ENCODE peak calls at places on chromosomes 3 and 15, in four cellular contexts. K, E, G and L are unnamed samples.

GRCh38 chr15:27463699-27464098 is 492.7 kb downstream of the GABRG3 start:
- DNase-seq in K (no peak), E (no peak), G (no peak), L (no peak)

GRCh38 chr3:71585891-71586809 is 2.6 kb upstream of the FOXP1 start:
- DNase-seq in K (no peak), E (no peak), G (peak; percentile 11), L (no peak)

GRCh38 chr15:93088981-93089854 is at the start of gene RGMA:
- DNase-seq in K (no peak), E (no peak), G (peak; percentile 19), L (peak; percentile 61)

GRCh38 chr3:14110699-14111098 is 14.0 kb downstream of the CHCHD4 start:
- DNase-seq in K (no peak), E (no peak), G (no peak), L (no peak)

GRCh38 chr3:157360044-157360443 is 76.6 kb upstream of the PTX3 start:
- DNase-seq in K (no peak), E (no peak), G (no peak), L (no peak)

GRCh38 chr3:32238816-32239637 is 547 bp downstream of the CMTM8 start:
- DNase-seq in K (no peak), E (no peak), G (no peak), L (peak; percentile 49)

GRCh38 chr3:183033746-183034145 is 53.4 kb upstream of the DCUN1D1 start:
- DNase-seq in K (no peak), E (no peak), G (no peak), L (no peak)

GRCh38 chr3:98612587-98612986 is 19.2 kb upstream of the CPOX start:
- DNase-seq in K (peak; percentile 43), E (peak; percentile 38), G (no peak), L (peak; percentile 56)

GRCh38 chr3:190972840-190973270 is 110.4 kb upstream of the GMNC start:
- DNase-seq in K (no peak), E (no peak), G (no peak), L (no peak)

GRCh38 chr3:115699741-115700140 is 76.4 kb downstream of the GAP43 start:
- DNase-seq in K (no peak), E (no peak), G (no peak), L (no peak)

GRCh38 chr3:185851959-185852358 is 27.1 kb upstream of the IGF2BP2 start:
- DNase-seq in K (no peak), E (no peak), G (no peak), L (no peak)

GRCh38 chr15:62558640-62559039 is 393.6 kb upstream of the C2CD4B start:
- DNase-seq in K (peak; percentile 42), E (no peak), G (no peak), L (no peak)

GRCh38 chr15:62560943-62561571 is 396.0 kb upstream of the C2CD4B start:
- DNase-seq in K (no peak), E (no peak), G (no peak), L (peak; percentile 31)

GRCh38 chr15:62561572-62561970 is 396.5 kb upstream of the C2CD4B start:
- DNase-seq in K (no peak), E (no peak), G (no peak), L (no peak)

GRCh38 chr15:62554164-62554563 is 389.1 kb upstream of the C2CD4B start:
- DNase-seq in K (no peak), E (no peak), G (no peak), L (no peak)

GRCh38 chr15:62559049-62559733 is 394.1 kb upstream of the C2CD4B start:
- DNase-seq in K (no peak), E (no peak), G (no peak), L (no peak)
- TF ChIP-seq ATF2 in K (no peak), E (no peak), G (no peak), L (no peak)

GRCh38 chr3:171789759-171790505 is 20.4 kb downstream of the PLD1 start:
- DNase-seq in K (no peak), E (no peak), G (no peak), L (no peak)

GRCh38 chr3:171786997-171787396 is 23.3 kb downstream of the PLD1 start:
- DNase-seq in K (no peak), E (no peak), G (no peak), L (no peak)

GRCh38 chr3:171790574-171790897 is 19.7 kb downstream of the PLD1 start:
- DNase-seq in K (no peak), E (no peak), G (no peak), L (no peak)

GRCh38 chr3:171790898-171791694 is 19.2 kb downstream of the PLD1 start:
- DNase-seq in K (no peak), E (no peak), G (no peak), L (no peak)

GRCh38 chr3:171788546-171789351 is 21.5 kb downstream of the PLD1 start:
- DNase-seq in K (peak; percentile 63), E (no peak), G (no peak), L (no peak)
- TF ChIP-seq ATF3 in K (no peak), E (no peak), G (peak; percentile 24), L (no peak)

GRCh38 chr3:58353722-58354553 is 21.2 kb downstream of the PXK start:
- DNase-seq in K (no peak), E (no peak), G (no peak), L (no peak)
- TF ChIP-seq CTCF in K (no peak), E (peak; percentile 26), G (no peak), L (no peak)

GRCh38 chr3:146384786-146385185 is 84.6 kb downstream of the PLSCR2 start:
- DNase-seq in K (no peak), E (no peak), G (no peak), L (no peak)

GRCh38 chr3:146387566-146387965 is 81.8 kb downstream of the PLSCR2 start:
- DNase-seq in K (no peak), E (no peak), G (no peak), L (no peak)

GRCh38 chr3:146380052-146380451 is 89.3 kb downstream of the PLSCR2 start:
- DNase-seq in K (no peak), E (no peak), G (no peak), L (no peak)

GRCh38 chr3:146382386-146382785 is 87.0 kb downstream of the PLSCR2 start:
- DNase-seq in K (peak; percentile 5), E (no peak), G (no peak), L (peak; percentile 20)
- TF ChIP-seq ATF2 in K (no peak), E (no peak), G (no peak), L (no peak)

DNA sequence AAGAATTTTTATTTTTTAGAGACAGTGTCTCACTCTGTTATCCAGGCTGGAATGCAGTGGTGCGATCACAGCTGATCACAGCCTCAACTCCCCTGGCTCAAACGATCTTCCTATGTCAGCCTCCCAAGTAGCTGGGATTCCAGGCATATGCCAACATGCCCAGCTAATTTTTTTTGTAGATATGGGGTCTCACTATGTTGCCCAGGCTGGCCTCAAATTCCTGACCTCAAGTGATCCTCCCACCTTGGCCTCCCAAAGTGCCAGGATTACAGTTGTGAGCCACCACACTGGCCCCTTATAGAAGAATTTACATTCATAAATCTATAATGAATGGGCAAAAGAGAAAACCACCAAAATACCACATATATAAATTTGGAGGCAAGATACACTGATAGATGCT is 15.2 kb downstream of the SENP7 start:
- DNase-seq in K (no peak), E (no peak), G (no peak), L (no peak)
- TF ChIP-seq ATF3 in K (no peak), E (no peak), G (no peak), L (no peak)

DNA sequence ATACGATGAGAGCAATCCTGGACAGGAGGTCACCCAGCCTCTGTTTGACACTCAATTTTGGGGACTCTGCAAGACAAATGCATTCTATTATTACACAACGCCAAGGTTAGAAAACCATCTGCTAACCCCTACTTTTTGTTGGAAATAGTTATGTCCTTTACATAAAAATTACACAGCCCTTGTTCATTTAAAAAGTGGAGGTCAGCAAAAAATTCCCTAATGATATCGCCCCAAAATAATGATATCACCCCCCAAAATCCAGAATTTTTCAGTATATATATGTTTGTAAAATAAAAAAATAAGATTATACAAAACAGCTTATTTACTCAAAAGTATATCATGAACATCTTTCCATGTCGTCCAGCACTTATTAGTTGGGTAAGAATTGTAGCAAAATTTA is 11.4 kb downstream of the ROPN1 start:
- DNase-seq in K (no peak), E (no peak), G (no peak), L (no peak)
- TF ChIP-seq CTCF in K (no peak), E (no peak), G (no peak), L (no peak)

GRCh38 chr15:99341786-99342185 is 90.5 kb downstream of the LRRC28 start:
- DNase-seq in K (no peak), E (no peak), G (no peak), L (no peak)
- TF ChIP-seq ATF2 in K (no peak), E (no peak), G (no peak), L (no peak)